ENCODE peak calls at places on chromosomes 6 and 20, in five cellular contexts. K is fibroblast of lung, J is heart left ventricle, W is Calu3, P is adrenal gland. O is an unnamed sample.

GRCh38 chr6:50120300-50120699 is 70.6 kb upstream of the DEFB112 start:
- DNase-seq in K (no peak), J (no peak), W (no peak), P (no peak), O (no peak)

GRCh38 chr6:96809119-96809518 is 28.2 kb downstream of the GPR63 start:
- DNase-seq in K (peak; percentile 6), J (no peak), W (no peak), P (peak; percentile 15), O (no peak)

GRCh38 chr6:166240889-166241288 is 67.3 kb downstream of the PRR18 start:
- DNase-seq in K (no peak), J (no peak), W (no peak), P (no peak), O (no peak)

GRCh38 chr6:113875470-113875869 is 18.3 kb downstream of the MARCKS start:
- DNase-seq in K (peak; percentile 49), J (no peak), W (no peak), P (no peak), O (no peak)

GRCh38 chr6:159094444-159095252 is 49.9 kb upstream of the TAGAP start:
- DNase-seq in K (no peak), J (no peak), W (no peak), P (no peak), O (no peak)

GRCh38 chr6:114090626-114091025 is 119.7 kb upstream of the HDAC2 start:
- DNase-seq in K (peak; percentile 25), J (no peak), W (no peak), P (no peak), O (no peak)

GRCh38 chr6:549901-550300 is 107.0 kb downstream of the HUS1B start:
- DNase-seq in K (no peak), J (no peak), W (no peak), P (no peak), O (no peak)

GRCh38 chr6:43737272-43738081 is 32.5 kb upstream of the VEGFA start:
- DNase-seq in K (peak; percentile 72), J (peak; percentile 76), W (no peak), P (no peak), O (no peak)

GRCh38 chr20:47885909-47886453 is 100.7 kb upstream of the SULF2 start:
- DNase-seq in K (no peak), J (no peak), W (no peak), P (no peak), O (no peak)

GRCh38 chr6:101700655-101701054 is 307.1 kb downstream of the GRIK2 start:
- DNase-seq in K (no peak), J (no peak), W (no peak), P (no peak), O (no peak)

GRCh38 chr20:54668271-54669053 is 193.1 kb downstream of the DOK5 start:
- DNase-seq in K (peak; percentile 12), J (no peak), W (peak; percentile 75), P (peak; percentile 17), O (no peak)
- TF ChIP-seq CTCF in K (peak; percentile 75), J (peak; percentile 63), W (peak; percentile 85), P (peak; percentile 25), O (peak; percentile 75)

GRCh38 chr6:24564081-24564480 is 69.3 kb downstream of the ALDH5A1 start:
- DNase-seq in K (no peak), J (no peak), W (no peak), P (no peak), O (no peak)
- TF ChIP-seq CTCF in K (no peak), J (no peak), W (no peak), P (no peak), O (no peak)

DNA sequence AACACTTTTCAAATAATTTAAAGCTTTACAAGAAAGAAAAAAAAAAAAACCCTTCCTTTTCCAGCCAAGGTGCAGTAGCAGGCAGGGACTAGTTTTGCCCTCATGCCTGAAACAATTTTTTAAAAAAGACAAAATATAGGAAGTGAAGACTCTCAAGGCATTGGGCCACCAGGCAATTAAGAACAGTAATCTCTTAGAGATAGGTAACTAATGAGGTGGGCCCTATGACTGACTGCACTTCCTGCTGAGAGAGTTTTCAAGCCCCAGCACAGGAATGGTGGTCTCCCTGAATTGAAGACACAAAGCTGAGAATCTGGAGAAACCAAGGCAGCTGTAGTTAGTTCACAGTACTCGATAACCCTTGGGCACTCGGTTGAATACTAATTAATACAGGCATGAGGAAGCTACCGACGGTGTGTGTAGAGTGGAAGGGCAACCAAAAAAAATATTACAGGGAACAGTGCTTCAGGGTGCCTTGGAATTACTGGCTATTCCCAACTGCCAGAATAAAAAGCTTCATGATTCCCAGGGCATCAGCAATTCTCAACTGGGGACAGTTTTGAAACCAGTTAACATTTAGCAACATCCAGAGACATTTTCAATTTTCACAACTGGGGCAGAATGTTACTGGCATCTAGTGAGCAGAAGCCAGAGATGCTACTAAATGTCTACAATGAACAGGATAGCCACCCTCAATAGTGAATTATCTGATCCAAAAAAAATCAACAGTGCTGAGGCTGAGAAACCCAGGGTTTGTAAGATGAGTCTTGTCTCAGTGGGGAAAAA is 36.0 kb upstream of the PLN start:
- DNase-seq in K (no peak), J (no peak), W (no peak), P (no peak), O (no peak)
- TF ChIP-seq CTCF in K (no peak), J (no peak), W (no peak), P (no peak), O (no peak)

GRCh38 chr6:93086351-93086750 is 333.0 kb downstream of the EPHA7 start:
- DNase-seq in K (no peak), J (no peak), W (no peak), P (no peak), O (no peak)
- TF ChIP-seq CTCF in K (no peak), J (no peak), W (no peak), P (no peak), O (no peak)

GRCh38 chr20:38805502-38805957 is at the start of gene PPP1R16B:
- DNase-seq in K (no peak), J (peak; percentile 70), W (peak; percentile 52), P (peak; percentile 47), O (no peak)

GRCh38 chr20:38804243-38804642 is 1.3 kb upstream of the PPP1R16B start:
- DNase-seq in K (no peak), J (no peak), W (no peak), P (no peak), O (no peak)

GRCh38 chr20:38804682-38805501 is 605 bp upstream of the PPP1R16B start:
- DNase-seq in K (no peak), J (no peak), W (no peak), P (peak; percentile 18), O (no peak)

GRCh38 chr20:38805958-38806854 is 709 bp downstream of the PPP1R16B start:
- DNase-seq in K (no peak), J (peak; percentile 36), W (peak; percentile 51), P (no peak), O (no peak)

GRCh38 chr20:38806855-38807655 is 1.6 kb downstream of the PPP1R16B start:
- DNase-seq in K (no peak), J (no peak), W (no peak), P (no peak), O (no peak)
- TF ChIP-seq CTCF in K (no peak), J (no peak), W (no peak), P (no peak), O (no peak)

GRCh38 chr6:4354181-4354580 is 218.8 kb upstream of the ECI2 start:
- DNase-seq in K (no peak), J (no peak), W (no peak), P (no peak), O (no peak)
- TF ChIP-seq CTCF in K (no peak), J (no peak), W (no peak), P (no peak), O (no peak)

GRCh38 chr20:60221593-60221992 is 263.4 kb downstream of the CDH26 start:
- DNase-seq in K (no peak), J (no peak), W (no peak), P (no peak), O (no peak)

GRCh38 chr20:60222497-60222896 is 264.3 kb downstream of the CDH26 start:
- DNase-seq in K (no peak), J (no peak), W (no peak), P (no peak), O (no peak)

GRCh38 chr20:60223174-60223573 is 265.0 kb downstream of the CDH26 start:
- DNase-seq in K (no peak), J (no peak), W (no peak), P (no peak), O (no peak)

GRCh38 chr20:60220655-60221054 is 262.4 kb downstream of the CDH26 start:
- DNase-seq in K (no peak), J (no peak), W (no peak), P (no peak), O (no peak)

GRCh38 chr20:60219984-60220540 is 261.8 kb downstream of the CDH26 start:
- DNase-seq in K (peak; percentile 2), J (no peak), W (no peak), P (no peak), O (no peak)
- TF ChIP-seq CTCF in K (no peak), J (no peak), W (no peak), P (no peak), O (no peak)

GRCh38 chr6:23754197-23754596 is 371.8 kb upstream of the NRSN1 start:
- DNase-seq in K (peak; percentile 9), J (no peak), W (no peak), P (no peak), O (no peak)
- TF ChIP-seq CTCF in K (no peak), J (peak; percentile 32), W (no peak), P (no peak), O (no peak)

DNA sequence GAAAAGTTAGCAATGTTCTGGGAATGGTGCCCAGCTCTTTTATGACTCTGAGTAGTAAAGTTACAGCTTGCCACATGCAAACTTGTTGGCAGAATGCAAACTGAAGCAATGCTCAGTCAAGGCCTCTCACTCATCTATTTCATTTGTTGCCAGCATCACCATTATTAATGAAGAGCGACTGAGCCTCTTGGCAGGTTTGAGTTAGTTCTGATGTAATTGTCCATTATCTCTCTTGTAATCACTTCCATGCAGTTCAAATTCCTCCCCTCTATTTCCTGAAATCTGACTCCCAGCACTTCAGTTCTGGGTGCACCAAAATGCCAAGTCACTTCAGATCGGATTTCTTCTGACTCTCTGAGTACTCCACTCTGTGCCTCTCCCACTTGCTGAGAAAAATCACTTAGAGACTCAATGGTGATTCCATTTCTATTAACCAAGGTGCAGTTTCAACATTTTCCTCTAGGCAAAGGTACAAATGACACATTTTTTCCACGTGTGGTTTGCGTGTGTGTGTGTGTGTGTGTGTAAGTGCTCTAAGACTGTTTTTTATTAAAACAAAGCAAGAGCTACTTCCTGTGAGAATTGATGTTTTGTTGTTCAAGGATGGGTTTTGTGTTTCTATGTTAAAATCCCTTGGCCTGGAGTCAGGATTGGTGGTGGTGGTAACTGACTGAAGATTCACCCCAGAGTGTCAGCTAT is 154.2 kb upstream of the STMND1 start:
- DNase-seq in K (peak; percentile 100), J (no peak), W (peak; percentile 19), P (peak; percentile 86), O (peak; percentile 100)
- TF ChIP-seq CTCF in K (no peak), J (no peak), W (no peak), P (peak; percentile 23), O (no peak)

DNA sequence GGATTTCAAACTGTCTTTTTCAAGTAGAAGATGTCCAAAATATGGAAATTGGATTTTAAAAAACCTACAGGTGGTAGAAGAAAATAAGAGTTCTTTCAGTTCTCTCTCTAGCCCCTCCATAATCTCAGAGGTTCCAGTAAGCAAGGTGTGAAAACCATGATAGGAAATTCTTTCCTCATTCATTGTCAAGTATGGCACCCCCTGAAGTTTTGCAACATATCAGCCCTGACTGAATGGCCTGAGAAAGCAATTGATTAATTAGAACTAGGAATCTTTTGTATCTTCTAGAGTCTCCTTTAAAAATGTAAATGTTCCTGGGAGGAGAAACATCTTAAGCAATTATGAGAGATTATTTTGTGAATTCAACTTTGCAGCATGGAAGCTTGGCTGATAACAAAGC is 198.7 kb upstream of the STXBP5 start:
- DNase-seq in K (no peak), J (no peak), W (no peak), P (no peak), O (no peak)
- TF ChIP-seq CTCF in K (no peak), J (no peak), W (no peak), P (no peak), O (no peak)